ENCODE peak calls at places on chromosomes 13 and 19, in ten cellular contexts. One of them, this sample, is unnamed.

GRCh38 chr13:63364159-63364558 is 1948.5 kb upstream of the PCDH20 start:
- DNase-seq in H1: no peak
- DNase-seq in gastrocnemius medialis: no peak
- DNase-seq in Peyer's patch: no peak
- DNase-seq in endodermal cell: no peak
- DNase-seq in ovary: no peak
- DNase-seq in brain microvascular endothelial cell: no peak
- DNase-seq in transverse colon: no peak
- DNase-seq in fibroblast of lung: no peak
- DNase-seq in psoas muscle: no peak
- DNase-seq in this sample: no peak

GRCh38 chr13:23980160-23980551 is 82.9 kb upstream of the C1QTNF9B start:
- DNase-seq in endodermal cell: peak
- DNase-seq in fibroblast of lung: peak
- DNase-seq in H1: peak
- DNase-seq in brain microvascular endothelial cell: peak
- DNase-seq in transverse colon: peak
- DNase-seq in Peyer's patch: peak
- DNase-seq in ovary: peak
- DNase-seq in gastrocnemius medialis: peak
- DNase-seq in psoas muscle: peak
- DNase-seq in this sample: peak

GRCh38 chr13:100394005-100394695 is 194.4 kb downstream of the GGACT start:
- DNase-seq in H1: no peak
- DNase-seq in brain microvascular endothelial cell: peak
- DNase-seq in fibroblast of lung: peak
- DNase-seq in Peyer's patch: no peak
- DNase-seq in psoas muscle: no peak
- DNase-seq in endodermal cell: no peak
- DNase-seq in ovary: no peak
- DNase-seq in transverse colon: no peak
- DNase-seq in gastrocnemius medialis: no peak
- DNase-seq in this sample: no peak

GRCh38 chr13:21231426-21231945 is 55.0 kb downstream of the MRPL57 start:
- DNase-seq in endodermal cell: no peak
- DNase-seq in H1: no peak
- DNase-seq in transverse colon: no peak
- DNase-seq in gastrocnemius medialis: no peak
- DNase-seq in psoas muscle: no peak
- DNase-seq in brain microvascular endothelial cell: peak
- DNase-seq in ovary: no peak
- DNase-seq in Peyer's patch: no peak
- DNase-seq in fibroblast of lung: no peak
- DNase-seq in this sample: no peak

GRCh38 chr19:49767967-49768581 is 1.3 kb downstream of the AP2A1 start:
- DNase-seq in transverse colon: no peak
- DNase-seq in Peyer's patch: no peak
- DNase-seq in ovary: no peak
- DNase-seq in brain microvascular endothelial cell: no peak
- DNase-seq in endodermal cell: no peak
- DNase-seq in fibroblast of lung: no peak
- DNase-seq in gastrocnemius medialis: no peak
- DNase-seq in H1: no peak
- DNase-seq in psoas muscle: no peak
- DNase-seq in this sample: no peak

GRCh38 chr13:59982631-59983382 is 180.9 kb downstream of the DIAPH3 start:
- DNase-seq in brain microvascular endothelial cell: peak
- DNase-seq in Peyer's patch: no peak
- DNase-seq in gastrocnemius medialis: no peak
- DNase-seq in endodermal cell: no peak
- DNase-seq in fibroblast of lung: peak
- DNase-seq in H1: no peak
- DNase-seq in psoas muscle: no peak
- DNase-seq in ovary: no peak
- DNase-seq in transverse colon: no peak
- DNase-seq in this sample: no peak

GRCh38 chr13:87537946-87538345 is 133.2 kb upstream of the SLITRK5 start:
- DNase-seq in Peyer's patch: no peak
- DNase-seq in transverse colon: no peak
- DNase-seq in gastrocnemius medialis: no peak
- DNase-seq in ovary: no peak
- DNase-seq in fibroblast of lung: no peak
- DNase-seq in H1: no peak
- DNase-seq in brain microvascular endothelial cell: no peak
- DNase-seq in endodermal cell: no peak
- DNase-seq in psoas muscle: no peak
- DNase-seq in this sample: no peak

GRCh38 chr13:24038405-24038804 is 122.1 kb upstream of the SPATA13 start:
- DNase-seq in fibroblast of lung: peak
- DNase-seq in H1: no peak
- DNase-seq in endodermal cell: no peak
- DNase-seq in Peyer's patch: no peak
- DNase-seq in psoas muscle: no peak
- DNase-seq in transverse colon: no peak
- DNase-seq in ovary: no peak
- DNase-seq in gastrocnemius medialis: no peak
- DNase-seq in brain microvascular endothelial cell: peak
- DNase-seq in this sample: peak

GRCh38 chr19:51461723-51462161 is 3.5 kb upstream of the SIGLEC8 start:
- DNase-seq in H1: no peak
- DNase-seq in fibroblast of lung: no peak
- DNase-seq in ovary: no peak
- DNase-seq in transverse colon: peak
- DNase-seq in Peyer's patch: no peak
- DNase-seq in brain microvascular endothelial cell: no peak
- DNase-seq in gastrocnemius medialis: no peak
- DNase-seq in psoas muscle: no peak
- DNase-seq in endodermal cell: no peak
- DNase-seq in this sample: no peak
- H3K4me3 ChIP-seq in H1: no peak
- H3K4me3 ChIP-seq in fibroblast of lung: no peak
- H3K4me3 ChIP-seq in ovary: no peak
- H3K4me3 ChIP-seq in transverse colon: no peak
- H3K4me3 ChIP-seq in Peyer's patch: no peak
- H3K4me3 ChIP-seq in brain microvascular endothelial cell: no peak
- H3K4me3 ChIP-seq in gastrocnemius medialis: no peak
- H3K4me3 ChIP-seq in psoas muscle: no peak
- H3K4me3 ChIP-seq in endodermal cell: no peak
- H3K4me3 ChIP-seq in this sample: no peak

GRCh38 chr19:10143700-10144099 is 24.0 kb upstream of the EIF3G start:
- DNase-seq in brain microvascular endothelial cell: no peak
- DNase-seq in gastrocnemius medialis: no peak
- DNase-seq in H1: no peak
- DNase-seq in ovary: no peak
- DNase-seq in fibroblast of lung: no peak
- DNase-seq in psoas muscle: no peak
- DNase-seq in transverse colon: no peak
- DNase-seq in Peyer's patch: no peak
- DNase-seq in endodermal cell: no peak
- DNase-seq in this sample: no peak

GRCh38 chr19:10146142-10146541 is 26.4 kb upstream of the EIF3G start:
- DNase-seq in H1: no peak
- DNase-seq in Peyer's patch: no peak
- DNase-seq in psoas muscle: no peak
- DNase-seq in transverse colon: no peak
- DNase-seq in ovary: no peak
- DNase-seq in brain microvascular endothelial cell: no peak
- DNase-seq in fibroblast of lung: no peak
- DNase-seq in endodermal cell: no peak
- DNase-seq in gastrocnemius medialis: no peak
- DNase-seq in this sample: no peak

GRCh38 chr19:10141973-10142372 is 22.3 kb upstream of the EIF3G start:
- DNase-seq in Peyer's patch: no peak
- DNase-seq in fibroblast of lung: no peak
- DNase-seq in transverse colon: no peak
- DNase-seq in ovary: no peak
- DNase-seq in H1: no peak
- DNase-seq in psoas muscle: no peak
- DNase-seq in gastrocnemius medialis: no peak
- DNase-seq in endodermal cell: no peak
- DNase-seq in brain microvascular endothelial cell: no peak
- DNase-seq in this sample: no peak

GRCh38 chr19:10142701-10143375 is 23.1 kb upstream of the EIF3G start:
- DNase-seq in fibroblast of lung: no peak
- DNase-seq in gastrocnemius medialis: no peak
- DNase-seq in brain microvascular endothelial cell: no peak
- DNase-seq in psoas muscle: no peak
- DNase-seq in endodermal cell: no peak
- DNase-seq in Peyer's patch: no peak
- DNase-seq in ovary: no peak
- DNase-seq in H1: no peak
- DNase-seq in transverse colon: peak
- DNase-seq in this sample: no peak

DNA sequence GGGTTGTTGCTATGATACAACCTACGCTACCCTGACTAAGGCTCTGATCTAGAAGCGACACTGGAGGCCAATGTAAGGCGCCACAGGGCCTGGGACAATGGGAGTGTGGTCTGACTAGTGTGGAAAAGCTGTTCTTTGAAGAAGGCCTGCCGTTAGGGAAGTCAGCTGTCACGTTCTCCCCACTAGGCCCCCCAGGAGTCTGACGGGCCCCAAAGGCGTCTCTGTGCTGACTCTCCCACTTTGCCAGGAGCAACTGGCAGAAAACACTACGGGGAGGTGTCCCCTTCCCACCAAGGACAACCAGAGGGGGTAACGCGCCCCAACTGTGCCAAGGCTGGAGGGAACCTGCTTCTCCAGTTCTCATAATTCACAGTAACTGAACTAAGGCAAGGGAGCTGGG is 25.3 kb upstream of the EIF3G start:
- DNase-seq in Peyer's patch: no peak
- DNase-seq in transverse colon: no peak
- DNase-seq in H1: no peak
- DNase-seq in endodermal cell: no peak
- DNase-seq in fibroblast of lung: no peak
- DNase-seq in brain microvascular endothelial cell: no peak
- DNase-seq in gastrocnemius medialis: no peak
- DNase-seq in psoas muscle: no peak
- DNase-seq in ovary: no peak
- DNase-seq in this sample: no peak
- H3K27ac ChIP-seq in Peyer's patch: no peak
- H3K27ac ChIP-seq in transverse colon: no peak
- H3K27ac ChIP-seq in H1: no peak
- H3K27ac ChIP-seq in endodermal cell: no peak
- H3K27ac ChIP-seq in fibroblast of lung: no peak
- H3K27ac ChIP-seq in brain microvascular endothelial cell: no peak
- H3K27ac ChIP-seq in gastrocnemius medialis: no peak
- H3K27ac ChIP-seq in psoas muscle: no peak
- H3K27ac ChIP-seq in ovary: no peak
- H3K27ac ChIP-seq in this sample: no peak

GRCh38 chr19:54463531-54464043 is at the start of gene LENG9:
- DNase-seq in psoas muscle: peak
- DNase-seq in fibroblast of lung: peak
- DNase-seq in ovary: peak
- DNase-seq in brain microvascular endothelial cell: peak
- DNase-seq in gastrocnemius medialis: peak
- DNase-seq in Peyer's patch: peak
- DNase-seq in transverse colon: peak
- DNase-seq in H1: peak
- DNase-seq in endodermal cell: peak
- DNase-seq in this sample: peak

GRCh38 chr19:54462713-54463530 is 656 bp downstream of the LENG9 start:
- DNase-seq in transverse colon: peak
- DNase-seq in endodermal cell: peak
- DNase-seq in Peyer's patch: peak
- DNase-seq in psoas muscle: peak
- DNase-seq in fibroblast of lung: peak
- DNase-seq in ovary: peak
- DNase-seq in brain microvascular endothelial cell: peak
- DNase-seq in gastrocnemius medialis: peak
- DNase-seq in H1: no peak
- DNase-seq in this sample: peak

GRCh38 chr19:54464044-54464623 is 556 bp upstream of the LENG9 start:
- DNase-seq in endodermal cell: peak
- DNase-seq in fibroblast of lung: peak
- DNase-seq in Peyer's patch: peak
- DNase-seq in gastrocnemius medialis: peak
- DNase-seq in psoas muscle: peak
- DNase-seq in brain microvascular endothelial cell: peak
- DNase-seq in transverse colon: peak
- DNase-seq in ovary: peak
- DNase-seq in H1: peak
- DNase-seq in this sample: peak

GRCh38 chr19:54465367-54466109 is 2.0 kb upstream of the LENG9 start:
- DNase-seq in H1: no peak
- DNase-seq in gastrocnemius medialis: no peak
- DNase-seq in ovary: peak
- DNase-seq in endodermal cell: no peak
- DNase-seq in Peyer's patch: no peak
- DNase-seq in psoas muscle: peak
- DNase-seq in brain microvascular endothelial cell: no peak
- DNase-seq in transverse colon: no peak
- DNase-seq in fibroblast of lung: no peak
- DNase-seq in this sample: no peak

DNA sequence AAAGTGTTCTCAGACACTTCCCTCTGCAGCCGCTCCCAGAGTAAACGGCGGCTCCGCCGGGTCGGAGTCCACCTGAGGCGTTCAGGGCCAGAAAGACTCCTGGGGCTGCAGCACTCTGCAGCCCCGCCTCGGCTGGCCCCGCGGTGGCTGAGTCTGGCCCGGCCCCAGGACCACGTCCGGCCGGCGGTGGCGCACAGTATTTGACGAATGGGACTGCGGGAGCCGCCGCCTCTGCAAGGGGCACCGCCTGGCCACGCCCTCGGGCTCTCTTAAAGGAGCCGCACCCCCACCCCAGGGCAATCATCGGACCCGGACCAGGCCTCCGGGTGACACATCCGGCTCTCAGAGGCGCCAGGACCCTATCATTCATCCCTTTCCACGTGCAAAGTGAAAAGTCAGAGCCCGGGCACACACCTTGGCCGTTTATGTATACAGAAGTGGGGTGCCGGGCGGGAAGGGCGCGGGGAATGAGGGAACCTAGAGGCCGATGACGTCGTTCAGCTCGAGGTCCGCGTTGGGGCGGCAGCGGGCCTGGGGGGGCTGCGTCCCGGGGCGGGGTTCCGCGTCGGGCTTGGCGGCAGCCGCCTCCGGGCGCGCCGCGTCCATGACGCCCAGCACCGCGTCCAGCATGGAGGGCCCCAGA is 1.2 kb upstream of the LENG9 start:
- DNase-seq in endodermal cell: peak
- DNase-seq in brain microvascular endothelial cell: peak
- DNase-seq in Peyer's patch: peak
- DNase-seq in transverse colon: peak
- DNase-seq in gastrocnemius medialis: peak
- DNase-seq in H1: peak
- DNase-seq in fibroblast of lung: peak
- DNase-seq in ovary: peak
- DNase-seq in psoas muscle: peak
- DNase-seq in this sample: peak
- TF ChIP-seq CTCF in endodermal cell: no peak
- TF ChIP-seq CTCF in brain microvascular endothelial cell: no peak
- TF ChIP-seq CTCF in Peyer's patch: no peak
- TF ChIP-seq CTCF in transverse colon: peak
- TF ChIP-seq CTCF in gastrocnemius medialis: peak
- TF ChIP-seq CTCF in H1: no peak
- TF ChIP-seq CTCF in fibroblast of lung: no peak
- TF ChIP-seq CTCF in ovary: no peak
- TF ChIP-seq CTCF in psoas muscle: no peak
- TF ChIP-seq CTCF in this sample: peak

GRCh38 chr13:45314822-45315221 is 26.2 kb downstream of the TPT1 start:
- DNase-seq in H1: no peak
- DNase-seq in gastrocnemius medialis: no peak
- DNase-seq in fibroblast of lung: no peak
- DNase-seq in psoas muscle: no peak
- DNase-seq in endodermal cell: no peak
- DNase-seq in Peyer's patch: no peak
- DNase-seq in ovary: no peak
- DNase-seq in transverse colon: no peak
- DNase-seq in brain microvascular endothelial cell: no peak
- DNase-seq in this sample: no peak

GRCh38 chr13:45305079-45305478 is 35.9 kb downstream of the TPT1 start:
- DNase-seq in endodermal cell: peak
- DNase-seq in Peyer's patch: no peak
- DNase-seq in transverse colon: no peak
- DNase-seq in psoas muscle: no peak
- DNase-seq in brain microvascular endothelial cell: no peak
- DNase-seq in gastrocnemius medialis: no peak
- DNase-seq in ovary: no peak
- DNase-seq in fibroblast of lung: no peak
- DNase-seq in H1: no peak
- DNase-seq in this sample: no peak

GRCh38 chr13:45306966-45307365 is 34.0 kb downstream of the TPT1 start:
- DNase-seq in Peyer's patch: no peak
- DNase-seq in brain microvascular endothelial cell: no peak
- DNase-seq in ovary: no peak
- DNase-seq in fibroblast of lung: no peak
- DNase-seq in H1: no peak
- DNase-seq in gastrocnemius medialis: no peak
- DNase-seq in transverse colon: no peak
- DNase-seq in psoas muscle: no peak
- DNase-seq in endodermal cell: no peak
- DNase-seq in this sample: no peak

GRCh38 chr13:45315520-45316167 is 25.3 kb downstream of the TPT1 start:
- DNase-seq in psoas muscle: no peak
- DNase-seq in H1: no peak
- DNase-seq in fibroblast of lung: no peak
- DNase-seq in ovary: no peak
- DNase-seq in gastrocnemius medialis: no peak
- DNase-seq in Peyer's patch: no peak
- DNase-seq in endodermal cell: peak
- DNase-seq in transverse colon: no peak
- DNase-seq in brain microvascular endothelial cell: no peak
- DNase-seq in this sample: no peak

DNA sequence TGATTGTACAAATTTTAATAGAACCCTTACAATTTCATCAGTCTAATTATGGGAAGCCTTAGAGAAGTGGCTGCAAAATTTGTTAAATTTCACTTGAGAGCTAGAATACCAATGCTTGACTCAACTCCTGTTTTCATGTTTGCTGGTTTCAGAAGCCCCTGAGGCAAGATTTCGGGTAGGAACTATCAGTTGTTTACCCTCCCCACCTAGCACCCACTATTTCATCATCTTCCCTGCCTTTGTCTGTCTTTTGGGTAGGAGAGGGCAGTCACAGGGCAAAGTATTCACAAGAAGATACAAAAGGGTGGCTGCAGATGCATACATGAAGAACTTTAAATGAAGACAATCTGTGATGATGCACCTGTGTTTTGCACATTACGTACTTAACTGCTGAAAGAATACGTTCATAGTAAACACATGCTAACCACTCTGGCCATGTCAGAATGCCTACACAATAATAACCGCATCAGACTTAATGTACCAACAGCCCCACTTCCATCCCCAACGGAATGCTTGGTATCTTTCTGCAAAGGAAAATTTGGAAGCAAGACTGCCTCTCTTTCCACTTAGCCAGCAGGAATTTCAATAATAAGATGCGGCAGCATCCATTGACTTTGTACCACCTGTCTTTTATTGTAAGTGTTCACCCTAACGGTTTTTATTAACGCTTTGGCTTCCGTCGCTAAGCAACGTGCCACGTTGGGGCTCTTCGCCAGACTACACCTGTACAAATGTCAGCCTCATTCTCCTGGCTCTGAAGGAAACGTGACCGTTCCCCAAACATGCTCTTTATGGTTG is 30.4 kb downstream of the TPT1 start:
- DNase-seq in ovary: no peak
- DNase-seq in endodermal cell: no peak
- DNase-seq in brain microvascular endothelial cell: no peak
- DNase-seq in psoas muscle: no peak
- DNase-seq in H1: no peak
- DNase-seq in gastrocnemius medialis: no peak
- DNase-seq in fibroblast of lung: no peak
- DNase-seq in Peyer's patch: no peak
- DNase-seq in transverse colon: no peak
- DNase-seq in this sample: no peak
- H3K4me3 ChIP-seq in ovary: peak
- H3K4me3 ChIP-seq in endodermal cell: no peak
- H3K4me3 ChIP-seq in brain microvascular endothelial cell: no peak
- H3K4me3 ChIP-seq in psoas muscle: peak
- H3K4me3 ChIP-seq in H1: peak
- H3K4me3 ChIP-seq in gastrocnemius medialis: peak
- H3K4me3 ChIP-seq in fibroblast of lung: no peak
- H3K4me3 ChIP-seq in Peyer's patch: peak
- H3K4me3 ChIP-seq in transverse colon: peak
- H3K4me3 ChIP-seq in this sample: peak

This sample was measured in dorsolateral prefrontal cortex.